ENCODE peak calls at places on chromosomes 13 and 19, in ten cellular contexts. N is EH; E is ascending aorta; L is GM06990; Q is activated CD4-positive, alpha-beta T cell treated with anti-CD3 and anti-CD28 coated beads, Interleukin-2, amount 10 ng/mL, durations not matched to agents 7 days and 5 days; T is HuH-7; X is AG04450; V is GDM1; Z is NCI-H1092; Y is ACHN. I is an unnamed sample.

GRCh38 chr19:18672606-18673337 is 10.7 kb upstream of the CRTC1 start:
- DNase-seq in X (no peak), N (peak; percentile 38), T (no peak), Y (no peak), V (no peak), L (no peak), Q (peak; percentile 13), Z (no peak), E (no peak), I (peak; percentile 25)

GRCh38 chr13:79481685-79482052 is 714 bp downstream of the NDFIP2 start:
- DNase-seq in X (no peak), Q (no peak), T (peak; percentile 1), Z (no peak), Y (peak; percentile 22), E (no peak), V (no peak), L (no peak), N (no peak), I (no peak)

GRCh38 chr19:4081441-4082129 is 14.9 kb upstream of the ZBTB7A start:
- DNase-seq in V (peak; percentile 68), Y (no peak), Q (no peak), T (no peak), N (peak; percentile 48), L (no peak), X (no peak), Z (no peak), E (no peak), I (no peak)

GRCh38 chr19:54100560-54100959 is at the start of gene OSCAR:
- DNase-seq in V (no peak), Q (no peak), Y (no peak), L (no peak), T (no peak), E (peak; percentile 65), X (no peak), Z (no peak), N (peak; percentile 11), I (peak; percentile 21)

GRCh38 chr19:10363789-10364281 is 16.5 kb downstream of the TYK2 start:
- DNase-seq in Y (peak; percentile 47), E (no peak), L (no peak), T (no peak), Z (no peak), Q (no peak), X (no peak), V (no peak), N (no peak), I (no peak)

GRCh38 chr13:95603887-95604533 is 40.5 kb downstream of the DZIP1 start:
- DNase-seq in V (no peak), L (no peak), E (no peak), X (no peak), Y (no peak), T (peak; percentile 23), Z (peak; percentile 11), Q (no peak), N (no peak), I (no peak)

GRCh38 chr19:41868120-41868988 is 8.3 kb downstream of the RPS19 start:
- DNase-seq in T (no peak), Z (no peak), V (no peak), N (no peak), Q (no peak), X (no peak), L (no peak), Y (no peak), E (no peak), I (no peak)

GRCh38 chr13:66748712-66749111 is 481.4 kb downstream of the PCDH9 start:
- DNase-seq in T (no peak), V (no peak), Q (no peak), Z (no peak), N (no peak), Y (no peak), L (no peak), E (no peak), X (no peak), I (no peak)

GRCh38 chr19:55484571-55485438 is at the start of gene NAT14:
- DNase-seq in Q (peak; percentile 62), T (peak; percentile 98), N (peak; percentile 69), X (no peak), Y (peak; percentile 60), Z (peak; percentile 40), V (peak; percentile 42), E (no peak), L (peak; percentile 84), I (peak; percentile 43)

GRCh38 chr19:56765107-56765506 is 75.4 kb downstream of the PEG3 start:
- DNase-seq in E (no peak), Z (no peak), L (no peak), Q (peak; percentile 9), V (no peak), T (no peak), N (no peak), Y (no peak), X (no peak), I (no peak)

GRCh38 chr13:39417131-39417530 is 185.9 kb downstream of the LHFPL6 start:
- DNase-seq in X (no peak), Y (peak; percentile 48), T (peak; percentile 1), Z (no peak), L (no peak), V (no peak), E (no peak), Q (no peak), N (peak; percentile 16), I (no peak)

GRCh38 chr13:48151766-48152165 is 56.9 kb upstream of the MED4 start:
- DNase-seq in N (no peak), V (no peak), L (no peak), T (no peak), E (no peak), Q (no peak), Y (peak; percentile 46), X (no peak), Z (no peak), I (no peak)

GRCh38 chr13:95677564-95678386 is 836 bp downstream of the DNAJC3 start:
- DNase-seq in T (no peak), L (no peak), V (no peak), N (peak; percentile 59), E (no peak), Q (peak; percentile 10), X (no peak), Y (peak; percentile 20), Z (no peak), I (peak; percentile 21)

GRCh38 chr13:105817498-105817897 is 718.0 kb downstream of the EFNB2 start:
- DNase-seq in E (no peak), Q (no peak), X (no peak), V (no peak), T (no peak), L (no peak), Y (no peak), Z (no peak), N (no peak), I (no peak)

GRCh38 chr19:7917292-7918061 is 2.7 kb upstream of the SNAPC2 start:
- DNase-seq in X (no peak), Y (peak; percentile 64), T (peak; percentile 82), E (no peak), V (no peak), Z (peak; percentile 30), L (peak; percentile 72), Q (peak; percentile 51), N (peak; percentile 61), I (peak; percentile 59)

GRCh38 chr13:25268561-25268960 is 18.7 kb downstream of the MTMR6 start:
- DNase-seq in Z (no peak), E (no peak), X (no peak), V (no peak), L (no peak), N (no peak), T (no peak), Q (no peak), Y (no peak), I (no peak)